ENCODE peak calls at places on chromosomes 1 and 21, in five cellular contexts. L is stimulated activated naive CD8-positive, alpha-beta T cell treated with anti-CD3 and anti-CD28 coated beads, Interleukin-15, amount 100 ng/mL, for 72 hours; N is T47D; T is OCI-LY7; D is ovary. X is an unnamed sample.

GRCh38 chr1:230867903-230868735 is at the start of gene C1orf198:
- DNase-seq in L (peak), N (peak), T (peak), D (peak), X (no peak)

GRCh38 chr1:59947047-59947938 is 20.7 kb upstream of the CYP2J2 start:
- DNase-seq in L (peak), N (peak), T (peak), D (no peak), X (no peak)

GRCh38 chr1:159008744-159009188 is 941 bp upstream of the IFI16 start:
- DNase-seq in L (peak), N (no peak), T (peak), D (no peak), X (no peak)

GRCh38 chr1:166119678-166120077 is 47.1 kb downstream of the FAM78B start:
- DNase-seq in L (no peak), N (no peak), T (no peak), D (no peak), X (no peak)

GRCh38 chr1:149845416-149845815 is 54.0 kb upstream of the BOLA1 start:
- DNase-seq in L (no peak), N (peak), T (peak), D (no peak), X (no peak)

GRCh38 chr1:41513388-41513745 is 28.9 kb upstream of the EDN2 start:
- DNase-seq in L (no peak), N (no peak), T (no peak), D (no peak), X (no peak)

GRCh38 chr1:209674957-209675566 is at the start of gene G0S2:
- DNase-seq in L (peak), N (peak), T (no peak), D (peak), X (no peak)

GRCh38 chr21:32705139-32705538 is 22.7 kb downstream of the SYNJ1 start:
- DNase-seq in L (no peak), N (peak), T (no peak), D (no peak), X (no peak)

GRCh38 chr1:114718661-114719423 is 2.3 kb upstream of the NRAS start:
- DNase-seq in L (no peak), N (peak), T (no peak), D (no peak), X (no peak)

GRCh38 chr1:16967095-16967567 is 13.3 kb downstream of the MFAP2 start:
- DNase-seq in L (no peak), N (no peak), T (no peak), D (peak), X (no peak)

GRCh38 chr1:77031101-77031662 is 163.9 kb downstream of the ST6GALNAC5 start:
- DNase-seq in L (no peak), N (no peak), T (no peak), D (no peak), X (peak)

X was measured in LNCaP clone FGC.